ENCODE peak calls at places on chromosomes 3 and 15, in five cellular contexts. P, M, G, H and F are unnamed samples.

GRCh38 chr3:15052335-15053242 is 12.5 kb downstream of the MRPS25 start:
- DNase-seq in P (no peak), M (no peak), G (no peak), H (peak), F (no peak)

GRCh38 chr3:48155122-48155521 is 33.1 kb downstream of the CDC25A start:
- DNase-seq in P (peak), M (peak), G (no peak), H (no peak), F (no peak)

GRCh38 chr3:64571982-64572381 is 115.8 kb downstream of the ADAMTS9 start:
- DNase-seq in P (no peak), M (no peak), G (no peak), H (no peak), F (no peak)

GRCh38 chr15:74238984-74239645 is 3.0 kb downstream of the CCDC33 start:
- DNase-seq in P (no peak), M (no peak), G (no peak), H (no peak), F (no peak)

GRCh38 chr3:61674595-61674994 is 113.2 kb downstream of the PTPRG start:
- DNase-seq in P (no peak), M (no peak), G (no peak), H (no peak), F (no peak)

GRCh38 chr3:186235554-186235953 is 126.5 kb downstream of the DGKG start:
- DNase-seq in P (no peak), M (no peak), G (no peak), H (no peak), F (no peak)

GRCh38 chr3:52021869-52022268 is 26.2 kb upstream of the RPL29 start:
- DNase-seq in P (no peak), M (no peak), G (no peak), H (no peak), F (no peak)

GRCh38 chr15:51726302-51727073 is 11.0 kb downstream of the LYSMD2 start:
- DNase-seq in P (peak), M (peak), G (peak), H (peak), F (peak)

GRCh38 chr3:128459451-128459820 is 7.3 kb downstream of the DNAJB8 start:
- DNase-seq in P (no peak), M (no peak), G (no peak), H (no peak), F (no peak)

GRCh38 chr15:73078722-73079121 is 26.5 kb downstream of the NEO1 start:
- DNase-seq in P (peak), M (peak), G (peak), H (no peak), F (no peak)

GRCh38 chr3:17120115-17120514 is 235.4 kb downstream of the PLCL2 start:
- DNase-seq in P (no peak), M (no peak), G (no peak), H (no peak), F (peak)

GRCh38 chr3:150825192-150825915 is 62.4 kb upstream of the SIAH2 start:
- DNase-seq in P (no peak), M (no peak), G (no peak), H (no peak), F (no peak)

GRCh38 chr3:159996018-159996417 is 7.4 kb downstream of the IL12A start:
- DNase-seq in P (peak), M (no peak), G (no peak), H (no peak), F (no peak)

GRCh38 chr15:63953524-63953923 is 92.8 kb downstream of the DAPK2 start:
- DNase-seq in P (no peak), M (no peak), G (no peak), H (no peak), F (no peak)

GRCh38 chr3:50651875-50652529 is 22.7 kb upstream of the DOCK3 start:
- DNase-seq in P (no peak), M (no peak), G (no peak), H (no peak), F (peak)

GRCh38 chr3:113873293-113873692 is 34.7 kb downstream of the GRAMD1C start:
- DNase-seq in P (no peak), M (no peak), G (no peak), H (no peak), F (no peak)

GRCh38 chr3:113867506-113867905 is 28.9 kb downstream of the GRAMD1C start:
- DNase-seq in P (peak), M (no peak), G (no peak), H (no peak), F (no peak)
- TF ChIP-seq MAFK in P (no peak), M (no peak), G (no peak), H (no peak), F (no peak)

GRCh38 chr3:56858331-56858730 is 56.6 kb upstream of the ARHGEF3 start:
- DNase-seq in P (no peak), M (no peak), G (peak), H (no peak), F (no peak)
- TF ChIP-seq MAFK in P (no peak), M (no peak), G (no peak), H (no peak), F (no peak)

DNA sequence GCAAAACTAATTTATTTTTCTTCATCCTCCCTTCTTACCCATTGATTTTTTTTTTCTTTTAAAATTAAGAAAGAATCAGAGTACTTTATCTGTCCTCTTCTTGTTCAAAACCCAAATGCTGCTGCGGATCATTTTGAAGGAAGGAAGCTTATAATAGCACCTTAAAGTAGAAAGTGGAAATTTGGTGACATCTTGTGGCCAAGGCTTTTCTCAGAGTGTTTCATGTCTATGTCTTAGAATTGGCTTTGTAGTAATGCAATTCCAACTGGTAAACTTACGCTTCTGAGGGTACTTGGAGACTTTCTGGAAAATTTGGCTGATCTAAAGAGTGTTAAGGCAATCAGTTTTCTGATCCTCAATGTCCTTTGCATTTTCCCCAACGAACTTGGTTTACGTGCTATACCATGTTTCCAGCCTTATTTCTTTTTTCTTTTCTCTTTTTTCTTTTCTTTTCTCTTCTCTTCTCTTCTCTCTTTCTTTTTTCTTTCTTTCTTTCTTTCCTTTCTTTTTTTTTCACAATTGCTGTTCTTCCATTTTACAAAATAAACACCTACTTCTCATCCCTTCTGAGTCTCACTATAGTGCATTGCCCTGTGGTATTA is 30.7 kb downstream of the C3orf38 start:
- DNase-seq in P (peak), M (peak), G (no peak), H (peak), F (no peak)
- TF ChIP-seq MAFK in P (no peak), M (no peak), G (no peak), H (no peak), F (no peak)

GRCh38 chr3:193499801-193500485 is 54.8 kb downstream of the ATP13A4 start:
- DNase-seq in P (no peak), M (no peak), G (no peak), H (no peak), F (no peak)
- TF ChIP-seq MAFK in P (no peak), M (no peak), G (no peak), H (no peak), F (no peak)

GRCh38 chr3:102665183-102665582 is 230.4 kb downstream of the ZPLD1 start:
- DNase-seq in P (no peak), M (no peak), G (no peak), H (no peak), F (no peak)

GRCh38 chr3:102664126-102664525 is 229.3 kb downstream of the ZPLD1 start:
- DNase-seq in P (no peak), M (no peak), G (no peak), H (no peak), F (no peak)

GRCh38 chr3:102673271-102674115 is 238.7 kb downstream of the ZPLD1 start:
- DNase-seq in P (peak), M (peak), G (peak), H (peak), F (peak)

GRCh38 chr3:102671005-102671404 is 236.2 kb downstream of the ZPLD1 start:
- DNase-seq in P (no peak), M (no peak), G (peak), H (no peak), F (no peak)

GRCh38 chr3:102668247-102668646 is 233.4 kb downstream of the ZPLD1 start:
- DNase-seq in P (no peak), M (no peak), G (no peak), H (no peak), F (no peak)
- TF ChIP-seq MAFK in P (no peak), M (no peak), G (no peak), H (no peak), F (no peak)